ENCODE peak calls at places on chromosomes 12 and 14, in four cellular contexts. V, Z, K and Y are unnamed samples.

GRCh38 chr12:118052324-118053070 is 8.5 kb downstream of the WSB2 start:
- DNase-seq in V (peak), Z (peak), K (no peak), Y (peak)

GRCh38 chr14:58281969-58282368 is 16.4 kb upstream of the ARID4A start:
- DNase-seq in V (no peak), Z (no peak), K (no peak), Y (no peak)

GRCh38 chr14:32217301-32217700 is 14.2 kb upstream of the RNU6-8 start:
- DNase-seq in V (no peak), Z (no peak), K (no peak), Y (no peak)

GRCh38 chr14:64673748-64674147 is 30.5 kb upstream of the PLEKHG3 start:
- DNase-seq in V (no peak), Z (no peak), K (no peak), Y (no peak)

GRCh38 chr14:59398841-59399240 is 66.3 kb downstream of the GPR135 start:
- DNase-seq in V (no peak), Z (no peak), K (no peak), Y (no peak)

GRCh38 chr12:120013659-120014380 is 24.8 kb downstream of the BICDL1 start:
- DNase-seq in V (no peak), Z (no peak), K (no peak), Y (peak)

GRCh38 chr14:101875726-101876268 is 88.6 kb upstream of the DYNC1H1 start:
- DNase-seq in V (no peak), Z (no peak), K (no peak), Y (no peak)

GRCh38 chr14:67729072-67729561 is 27.4 kb downstream of the RDH12 start:
- DNase-seq in V (no peak), Z (peak), K (peak), Y (peak)

GRCh38 chr12:81080431-81080983 is 2.6 kb downstream of the ACSS3 start:
- DNase-seq in V (peak), Z (no peak), K (no peak), Y (peak)

GRCh38 chr14:30443368-30444007 is 115.5 kb upstream of the G2E3 start:
- DNase-seq in V (peak), Z (no peak), K (no peak), Y (peak)

GRCh38 chr12:105783983-105784947 is 354.5 kb downstream of the NUAK1 start:
- DNase-seq in V (no peak), Z (no peak), K (no peak), Y (no peak)

GRCh38 chr14:28375295-28375694 is 391.3 kb upstream of the FOXG1 start:
- DNase-seq in V (no peak), Z (peak), K (peak), Y (peak)
- H4K5ac ChIP-seq in V (no peak), Z (no peak), K (no peak), Y (no peak)

GRCh38 chr12:49231881-49232650 is 32.8 kb upstream of the TUBA1C start:
- DNase-seq in V (no peak), Z (no peak), K (no peak), Y (peak)

GRCh38 chr12:49232940-49233841 is 31.7 kb upstream of the TUBA1C start:
- DNase-seq in V (peak), Z (peak), K (no peak), Y (peak)

GRCh38 chr12:49230810-49231209 is 34.1 kb upstream of the TUBA1C start:
- DNase-seq in V (no peak), Z (no peak), K (no peak), Y (no peak)

GRCh38 chr12:49236423-49236822 is 28.5 kb upstream of the TUBA1C start:
- DNase-seq in V (no peak), Z (no peak), K (no peak), Y (no peak)

GRCh38 chr12:49233842-49234526 is 30.9 kb upstream of the TUBA1C start:
- DNase-seq in V (no peak), Z (peak), K (no peak), Y (no peak)
- H3K9ac ChIP-seq in V (peak), Z (no peak), K (no peak), Y (peak)

GRCh38 chr12:129868566-129868965 is 35.3 kb downstream of the TMEM132D start:
- DNase-seq in V (no peak), Z (no peak), K (no peak), Y (no peak)

GRCh38 chr12:129870796-129871195 is 33.0 kb downstream of the TMEM132D start:
- DNase-seq in V (no peak), Z (no peak), K (no peak), Y (peak)

GRCh38 chr12:129870146-129870545 is 33.7 kb downstream of the TMEM132D start:
- DNase-seq in V (no peak), Z (no peak), K (no peak), Y (peak)

GRCh38 chr12:129873458-129873857 is 30.4 kb downstream of the TMEM132D start:
- DNase-seq in V (no peak), Z (no peak), K (no peak), Y (no peak)

GRCh38 chr12:129871991-129872969 is 31.5 kb downstream of the TMEM132D start:
- DNase-seq in V (no peak), Z (peak), K (peak), Y (peak)
- H3K4ac ChIP-seq in V (no peak), Z (no peak), K (no peak), Y (no peak)

GRCh38 chr12:67783393-67783792 is 134.8 kb downstream of the DYRK2 start:
- DNase-seq in V (no peak), Z (no peak), K (no peak), Y (no peak)

GRCh38 chr12:67780580-67781084 is 132.1 kb downstream of the DYRK2 start:
- DNase-seq in V (no peak), Z (no peak), K (no peak), Y (no peak)

GRCh38 chr12:67784831-67785230 is 136.3 kb downstream of the DYRK2 start:
- DNase-seq in V (no peak), Z (no peak), K (no peak), Y (no peak)

GRCh38 chr12:67786086-67786485 is 137.5 kb downstream of the DYRK2 start:
- DNase-seq in V (no peak), Z (no peak), K (no peak), Y (no peak)

DNA sequence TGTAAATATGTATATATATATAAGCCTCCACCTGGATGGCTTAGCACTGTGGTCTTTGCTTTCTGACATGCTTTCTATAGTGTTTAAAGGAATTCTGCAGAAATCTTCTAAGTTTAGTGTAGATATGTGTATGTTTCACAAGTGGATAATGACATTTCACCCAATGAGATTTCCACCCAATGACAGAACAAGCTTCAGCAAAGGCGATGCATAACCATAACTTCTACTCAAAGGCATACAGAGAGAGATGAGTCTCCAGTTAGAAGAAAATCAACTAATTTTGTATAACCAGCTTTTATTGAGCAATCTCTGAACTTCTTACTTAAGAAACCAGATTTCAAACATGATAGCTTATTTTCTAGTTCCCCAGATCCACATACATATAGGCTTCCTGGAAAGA is 134.0 kb downstream of the DYRK2 start:
- DNase-seq in V (no peak), Z (no peak), K (no peak), Y (no peak)
- H4K5ac ChIP-seq in V (no peak), Z (no peak), K (no peak), Y (no peak)

GRCh38 chr12:89345376-89345775 is 6.9 kb downstream of the DUSP6 start:
- DNase-seq in V (no peak), Z (no peak), K (no peak), Y (no peak)

GRCh38 chr12:89346741-89347324 is 5.5 kb downstream of the DUSP6 start:
- DNase-seq in V (peak), Z (no peak), K (no peak), Y (peak)

GRCh38 chr12:89344862-89345202 is 7.5 kb downstream of the DUSP6 start:
- DNase-seq in V (no peak), Z (no peak), K (no peak), Y (no peak)

GRCh38 chr12:89347325-89347829 is 4.9 kb downstream of the DUSP6 start:
- DNase-seq in V (no peak), Z (no peak), K (no peak), Y (no peak)

DNA sequence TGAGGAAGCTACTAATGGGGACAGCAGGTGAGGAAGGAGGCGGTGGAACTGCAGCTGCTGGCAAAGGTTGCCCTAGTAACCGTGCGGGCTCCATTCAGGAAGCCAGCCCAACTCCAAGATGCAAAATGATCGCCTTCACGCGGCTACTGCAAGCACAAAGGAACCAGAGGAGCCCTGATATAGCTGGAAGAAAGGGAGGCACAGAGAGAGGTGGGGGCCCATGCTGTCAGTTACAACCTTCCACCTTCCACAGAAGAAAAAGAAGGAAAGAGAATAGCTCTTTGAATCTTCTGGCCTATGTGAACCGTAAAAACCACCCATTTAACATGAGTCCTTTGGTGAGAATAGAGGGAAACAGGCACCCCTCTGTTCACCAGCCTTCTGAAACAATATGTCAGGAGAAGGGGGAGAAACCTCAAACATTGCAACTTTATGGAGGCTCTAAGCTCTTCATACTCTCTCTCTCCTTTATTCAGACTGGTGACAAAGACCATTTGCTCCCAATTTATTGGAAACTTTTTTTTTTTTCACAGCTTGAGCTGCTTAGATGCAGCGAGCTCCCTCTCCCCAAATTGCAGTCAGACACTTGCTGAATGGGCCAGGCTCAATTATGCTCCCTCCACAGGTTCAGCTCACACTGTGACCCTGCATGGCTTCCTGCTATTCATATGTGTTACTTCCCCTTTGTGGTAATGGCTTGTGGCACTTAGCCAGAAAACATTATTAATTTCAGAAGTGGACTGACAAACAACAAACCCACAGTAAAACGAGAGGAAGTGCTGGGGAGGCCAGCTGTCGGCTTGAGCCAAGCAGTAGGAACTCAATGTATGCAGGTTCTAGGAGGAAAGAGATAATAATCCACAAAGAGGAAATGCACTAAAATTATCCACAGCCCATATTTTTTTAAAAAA is 6.2 kb downstream of the DUSP6 start:
- DNase-seq in V (peak), Z (peak), K (no peak), Y (peak)
- H3K9ac ChIP-seq in V (peak), Z (no peak), K (no peak), Y (peak)

GRCh38 chr12:53050426-53051057 is 677 bp downstream of the TNS2 start:
- DNase-seq in V (no peak), Z (no peak), K (no peak), Y (no peak)
- H3K4ac ChIP-seq in V (peak), Z (no peak), K (no peak), Y (peak)

GRCh38 chr12:41365653-41366131 is 177.6 kb downstream of the PDZRN4 start:
- DNase-seq in V (no peak), Z (no peak), K (no peak), Y (peak)
- H4K5ac ChIP-seq in V (no peak), Z (no peak), K (no peak), Y (no peak)

DNA sequence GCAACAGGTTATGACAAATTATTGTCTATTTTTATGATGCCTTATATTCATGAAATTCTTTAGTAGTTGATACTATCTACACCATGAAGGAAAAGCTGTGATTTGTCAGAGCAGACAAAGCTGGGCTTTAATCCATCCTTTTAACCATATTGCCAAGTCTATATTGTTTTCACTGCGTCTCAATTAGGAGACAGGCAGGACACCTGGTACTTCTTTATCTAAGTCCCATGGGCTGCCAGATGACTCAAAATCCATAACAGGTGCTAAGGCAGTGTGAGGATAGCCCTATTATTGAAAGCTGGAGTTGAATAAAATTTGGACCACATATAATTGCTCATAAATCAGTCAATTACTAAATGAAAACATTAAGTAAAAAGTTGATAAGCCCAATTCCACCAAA is 22.6 kb downstream of the INSM2 start:
- DNase-seq in V (no peak), Z (no peak), K (no peak), Y (no peak)
- H3K9ac ChIP-seq in V (no peak), Z (no peak), K (no peak), Y (no peak)